ENCODE peak calls at places on chromosomes 4 and X, in five cellular contexts. A is AG20443; J is nephron progenitor cell; O is activated T-helper 9 cell treated with anti-CD3 and anti-CD28 coated beads, Interleukin-2, amount 50 U/mL, for 16 hours; L is activated CD8-positive, alpha-beta T cell treated with anti-CD3 and anti-CD28 coated beads, Interleukin-2, amount 10 ng/mL, durations not matched to agents 7 days and 5 days. S is an unnamed sample.

GRCh38 chrX:16559206-16559619 is 90.7 kb upstream of the S100G start:
- DNase-seq in O (no peak), J (no peak), A (peak; percentile 38), L (no peak), S (no peak)

GRCh38 chr4:76830612-76831474 is 67.1 kb downstream of the SOWAHB start:
- DNase-seq in J (peak; percentile 40), L (no peak), A (peak; percentile 78), O (no peak), S (no peak)

GRCh38 chrX:140040397-140040796 is 75.1 kb upstream of the CXorf66 start:
- DNase-seq in J (no peak), A (no peak), O (no peak), L (no peak), S (no peak)

GRCh38 chr4:16269742-16270522 is 43.7 kb upstream of the TAPT1 start:
- DNase-seq in J (no peak), A (peak; percentile 90), L (no peak), O (no peak), S (no peak)

GRCh38 chrX:9746148-9746880 is 19.3 kb downstream of the GPR143 start:
- DNase-seq in L (no peak), J (no peak), A (peak; percentile 20), O (no peak), S (no peak)

GRCh38 chr4:1725521-1725920 is 4.2 kb downstream of the TACC3 start:
- DNase-seq in A (no peak), O (no peak), J (no peak), L (no peak), S (no peak)

GRCh38 chr4:69546121-69546520 is 50.4 kb upstream of the UGT2B4 start:
- DNase-seq in L (no peak), A (no peak), O (no peak), J (no peak), S (no peak)

GRCh38 chrX:3295731-3296130 is 50.7 kb downstream of the MXRA5 start:
- DNase-seq in O (no peak), L (no peak), A (no peak), J (peak; percentile 12), S (no peak)

GRCh38 chrX:130851569-130851968 is 51.4 kb downstream of the ENOX2 start:
- DNase-seq in J (no peak), A (no peak), L (no peak), O (no peak), S (no peak)

GRCh38 chr4:61160484-61160883 is 39.6 kb upstream of the ADGRL3 start:
- DNase-seq in A (no peak), L (no peak), J (no peak), O (no peak), S (no peak)